ENCODE peak calls at places on chromosomes 16 and 17, in nine cellular contexts. A is brain microvascular endothelial cell; R is psoas muscle; Z is stomach; M is AG04450; U is uterus; S is upper lobe of right lung; K is tibial artery; T is CD4-positive, CD25-positive, alpha-beta regulatory T cell. G is an unnamed sample.
A peak's percentile ranks its signal among the peaks of the same experiment; 100 is the strongest.

GRCh38 chr16:70699696-70700095 is 13.8 kb upstream of the MTSS2 start:
- DNase-seq in S (no peak), R (no peak), M (no peak), Z (no peak), A (no peak), K (no peak), T (no peak), U (no peak), G (no peak)

GRCh38 chr16:80683646-80684045 is 120.8 kb downstream of the CDYL2 start:
- DNase-seq in S (no peak), T (no peak), U (no peak), M (no peak), A (no peak), Z (no peak), K (no peak), R (no peak), G (no peak)

GRCh38 chr16:82651921-82652601 is 25.3 kb downstream of the CDH13 start:
- DNase-seq in R (no peak), S (no peak), K (no peak), A (no peak), M (no peak), T (no peak), Z (no peak), U (no peak), G (no peak)

GRCh38 chr16:25580071-25580470 is 111.7 kb upstream of the HS3ST4 start:
- DNase-seq in K (no peak), S (no peak), A (no peak), U (no peak), M (no peak), Z (no peak), R (no peak), T (no peak), G (no peak)

GRCh38 chr17:1216209-1216937 is 36.6 kb upstream of the ABR start:
- DNase-seq in R (no peak), Z (no peak), K (no peak), T (no peak), U (no peak), S (no peak), M (no peak), A (no peak), G (no peak)

GRCh38 chr17:19263621-19264010 is 26.4 kb downstream of the EPN2 start:
- DNase-seq in A (peak; percentile 65), K (peak; percentile 66), M (no peak), R (peak; percentile 82), T (no peak), U (peak; percentile 63), Z (no peak), S (no peak), G (no peak)

GRCh38 chr16:51243836-51244483 is 92.9 kb upstream of the SALL1 start:
- DNase-seq in R (no peak), U (peak; percentile 54), S (no peak), T (no peak), A (peak; percentile 1), K (no peak), Z (peak; percentile 64), M (no peak), G (no peak)

GRCh38 chr17:75481194-75482059 is 25.0 kb downstream of the TMEM94 start:
- DNase-seq in U (no peak), S (peak; percentile 55), R (no peak), M (no peak), K (no peak), A (no peak), T (no peak), Z (no peak), G (peak; percentile 89)

GRCh38 chr17:14089179-14089578 is 19.9 kb downstream of the COX10 start:
- DNase-seq in U (no peak), S (no peak), Z (no peak), K (no peak), T (no peak), A (no peak), M (no peak), R (no peak), G (no peak)

GRCh38 chr17:13885953-13886889 is 183.1 kb upstream of the COX10 start:
- DNase-seq in R (no peak), S (no peak), U (no peak), Z (no peak), T (no peak), M (peak; percentile 59), A (no peak), K (no peak), G (no peak)

GRCh38 chr17:60164697-60165096 is 14.9 kb downstream of the CA4 start:
- DNase-seq in U (no peak), Z (no peak), T (no peak), K (no peak), A (no peak), S (peak; percentile 33), M (no peak), R (no peak), G (no peak)

GRCh38 chr17:68290268-68290954 is 516 bp downstream of the SLC16A6 start:
- DNase-seq in R (peak; percentile 68), Z (peak; percentile 31), M (no peak), U (no peak), T (peak; percentile 62), K (no peak), S (peak; percentile 77), A (no peak), G (peak; percentile 62)

GRCh38 chr17:67378444-67379250 is 1.6 kb downstream of the PITPNC1 start:
- DNase-seq in M (peak; percentile 44), S (peak; percentile 89), T (peak; percentile 65), A (peak; percentile 63), U (peak; percentile 63), K (peak; percentile 76), Z (peak; percentile 80), R (peak; percentile 91), G (peak; percentile 91)

GRCh38 chr17:73478768-73479424 is 165.3 kb downstream of the SDK2 start:
- DNase-seq in U (no peak), A (no peak), K (no peak), M (no peak), Z (no peak), S (no peak), R (no peak), T (no peak), G (peak; percentile 77)

GRCh38 chr16:84868328-84868727 is 48.5 kb downstream of the CRISPLD2 start:
- DNase-seq in A (no peak), T (no peak), S (no peak), M (no peak), Z (no peak), R (peak; percentile 36), U (no peak), K (no peak), G (no peak)

GRCh38 chr16:57091990-57092785 is at the start of gene CPNE2:
- DNase-seq in A (no peak), M (no peak), K (peak; percentile 51), U (peak; percentile 65), Z (peak; percentile 59), R (peak; percentile 80), T (peak; percentile 19), S (peak; percentile 90), G (peak; percentile 71)

GRCh38 chr16:4327386-4327781 is 11.5 kb downstream of the GLIS2 start:
- DNase-seq in S (no peak), U (no peak), R (no peak), T (no peak), M (no peak), A (no peak), Z (no peak), K (no peak), G (no peak)
- H3K27ac ChIP-seq in S (peak overlapping the region; percentile 78), U (peak overlapping the region; percentile 76), R (peak overlapping the region; percentile 64), T (no peak overlapping the region), M (no peak overlapping the region), A (no peak overlapping the region), Z (peak overlapping the region; percentile 72), K (peak overlapping the region; percentile 99), G (no peak overlapping the region)

DNA sequence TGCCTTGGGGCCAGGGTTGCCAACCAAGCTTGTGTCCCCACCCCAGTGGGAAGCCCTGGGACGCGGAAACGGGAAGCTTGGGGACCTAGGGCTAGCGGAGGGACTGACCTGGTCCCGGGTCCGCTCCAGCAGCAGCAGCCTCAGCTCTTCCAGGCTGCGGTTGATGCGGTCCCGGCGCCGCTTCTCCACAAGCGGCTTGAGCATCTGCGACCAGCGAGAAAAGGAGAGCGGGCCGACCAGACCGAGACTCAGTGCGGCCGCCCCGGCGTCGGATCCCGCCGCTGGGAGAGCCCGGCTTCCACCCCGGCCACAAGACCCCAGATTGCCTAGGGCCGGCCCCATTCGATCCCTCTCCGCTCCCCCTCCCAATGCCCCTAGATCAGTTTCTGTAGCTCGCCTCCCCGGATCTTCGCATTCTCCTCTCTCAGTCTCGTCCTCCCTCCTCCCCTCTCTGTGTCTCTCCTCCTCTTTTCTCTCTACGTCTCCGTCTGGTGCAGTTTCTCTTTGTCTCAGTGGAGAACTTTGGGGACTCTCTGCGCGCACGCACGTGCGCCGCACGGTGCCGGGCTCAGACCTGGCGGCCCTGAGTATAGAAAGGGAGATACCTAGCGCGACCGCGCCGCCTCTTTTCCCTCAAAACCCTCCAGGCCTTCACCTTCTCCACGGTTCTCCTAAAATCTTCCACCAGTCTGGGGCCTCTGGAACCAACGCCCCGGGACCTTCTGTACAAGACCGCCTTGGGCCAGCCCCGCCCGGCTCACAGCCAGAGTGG is 797 bp downstream of the HES7 start:
- DNase-seq in R (peak; percentile 72), M (no peak), U (peak; percentile 28), A (no peak), Z (no peak), K (no peak), S (no peak), T (no peak), G (no peak)
- H3K27ac ChIP-seq in R (no peak overlapping the region), M (no peak overlapping the region), U (peak overlapping the region; percentile 82), A (no peak overlapping the region), Z (no peak overlapping the region), K (peak overlapping the region; percentile 40), S (no peak overlapping the region), T (no peak overlapping the region), G (no peak overlapping the region)

DNA sequence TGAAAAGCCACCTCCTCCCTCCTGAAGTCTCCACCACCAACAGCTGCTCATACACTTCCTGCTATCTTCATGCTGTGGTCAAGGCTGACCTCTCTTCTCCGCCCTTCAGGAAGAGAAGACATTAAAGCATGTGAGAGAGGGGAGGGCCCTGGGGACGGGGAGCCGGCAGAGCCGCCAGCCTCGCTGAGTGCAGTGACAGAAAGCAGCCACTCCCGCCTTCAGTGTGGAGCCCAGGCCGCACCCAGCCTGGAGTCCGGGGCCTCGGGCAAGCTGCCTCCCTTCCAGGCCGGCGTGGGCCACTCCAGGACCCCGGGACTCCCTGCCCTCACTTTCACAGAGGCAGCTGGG is 94.7 kb upstream of the TNRC6C start:
- DNase-seq in S (peak; percentile 66), A (peak; percentile 14), U (no peak), R (peak; percentile 71), T (no peak), Z (no peak), K (peak; percentile 40), M (no peak), G (no peak)
- H3K27ac ChIP-seq in S (peak overlapping the region; percentile 11), A (no peak overlapping the region), U (no peak overlapping the region), R (no peak overlapping the region), T (no peak overlapping the region), Z (no peak overlapping the region), K (peak overlapping the region; percentile 49), M (no peak overlapping the region), G (no peak overlapping the region)

DNA sequence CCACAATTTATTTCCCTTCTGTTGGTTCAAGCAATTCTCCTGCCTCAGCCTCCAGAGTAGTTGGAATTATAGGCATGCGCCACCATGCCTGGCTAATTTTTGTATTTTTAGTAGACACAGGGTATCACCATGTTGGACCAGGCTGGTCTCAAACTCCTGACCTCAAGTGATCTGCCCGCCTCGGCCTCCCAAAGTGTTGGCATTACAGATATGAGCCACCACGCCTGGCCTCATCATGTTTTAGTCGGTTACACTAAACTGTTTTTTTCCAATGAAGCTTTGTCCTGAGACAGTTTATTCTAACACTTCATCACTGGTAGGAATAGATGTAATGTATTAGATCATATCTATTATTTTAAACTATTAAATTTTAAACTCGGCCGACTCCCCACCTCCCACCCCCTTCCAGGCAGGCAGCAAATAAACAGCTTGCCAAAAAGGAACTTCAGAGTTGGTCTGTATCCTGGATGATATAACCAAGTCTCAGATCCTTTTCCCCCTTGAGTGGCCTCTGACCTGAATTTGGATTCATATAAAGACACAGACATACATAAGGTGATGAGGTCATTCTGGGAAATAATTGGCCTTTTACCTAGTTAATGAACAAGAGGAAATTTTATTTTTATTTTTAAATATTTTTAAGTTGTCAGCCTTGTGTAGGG is 18.4 kb upstream of the CORO6 start:
- DNase-seq in A (no peak), Z (no peak), S (no peak), U (no peak), M (no peak), K (no peak), R (no peak), T (no peak), G (no peak)
- H3K27ac ChIP-seq in A (peak overlapping the region; percentile 6), Z (no peak overlapping the region), S (peak overlapping the region; percentile 84), U (peak overlapping the region; percentile 80), M (no peak overlapping the region), K (peak overlapping the region; percentile 70), R (peak overlapping the region; percentile 94), T (peak overlapping the region; percentile 10), G (no peak overlapping the region)

G was measured in WERI-Rb-1.